ENCODE peak calls at places on chromosomes 6 and 20, in seven cellular contexts. One of them, this sample, is unnamed.

GRCh38 chr6:149852180-149852579 is 12.0 kb downstream of the LRP11 start:
- DNase-seq in dorsolateral prefrontal cortex: no peak
- DNase-seq in CD14-positive monocyte: peak
- DNase-seq in HL-60: no peak
- DNase-seq in cardiac muscle cell: no peak
- DNase-seq in PC-9: peak
- DNase-seq in lower lobe of right lung: peak
- DNase-seq in this sample: no peak

GRCh38 chr6:99810942-99811633 is 182.9 kb downstream of the MCHR2 start:
- DNase-seq in dorsolateral prefrontal cortex: no peak
- DNase-seq in CD14-positive monocyte: no peak
- DNase-seq in HL-60: no peak
- DNase-seq in cardiac muscle cell: no peak
- DNase-seq in PC-9: no peak
- DNase-seq in lower lobe of right lung: peak
- DNase-seq in this sample: no peak

GRCh38 chr6:111427341-111428116 is 55.5 kb downstream of the REV3L start:
- DNase-seq in dorsolateral prefrontal cortex: no peak
- DNase-seq in CD14-positive monocyte: peak
- DNase-seq in HL-60: peak
- DNase-seq in cardiac muscle cell: no peak
- DNase-seq in PC-9: peak
- DNase-seq in lower lobe of right lung: no peak
- DNase-seq in this sample: no peak

GRCh38 chr20:62576815-62577214 is 65.5 kb upstream of the SLCO4A1 start:
- DNase-seq in dorsolateral prefrontal cortex: no peak
- DNase-seq in CD14-positive monocyte: no peak
- DNase-seq in HL-60: no peak
- DNase-seq in cardiac muscle cell: peak
- DNase-seq in PC-9: no peak
- DNase-seq in lower lobe of right lung: no peak
- DNase-seq in this sample: no peak

GRCh38 chr6:113120577-113121285 is 736.4 kb upstream of the MARCKS start:
- DNase-seq in dorsolateral prefrontal cortex: no peak
- DNase-seq in CD14-positive monocyte: no peak
- DNase-seq in HL-60: peak
- DNase-seq in cardiac muscle cell: no peak
- DNase-seq in PC-9: peak
- DNase-seq in lower lobe of right lung: no peak
- DNase-seq in this sample: no peak

GRCh38 chr20:1566701-1567100 is 9.2 kb upstream of the SIRPD start:
- DNase-seq in dorsolateral prefrontal cortex: no peak
- DNase-seq in CD14-positive monocyte: no peak
- DNase-seq in HL-60: no peak
- DNase-seq in cardiac muscle cell: no peak
- DNase-seq in PC-9: peak
- DNase-seq in lower lobe of right lung: no peak
- DNase-seq in this sample: no peak

GRCh38 chr20:41617059-41617921 is 887 bp downstream of the CHD6 start:
- DNase-seq in dorsolateral prefrontal cortex: no peak
- DNase-seq in CD14-positive monocyte: no peak
- DNase-seq in HL-60: no peak
- DNase-seq in cardiac muscle cell: peak
- DNase-seq in PC-9: no peak
- DNase-seq in lower lobe of right lung: peak
- DNase-seq in this sample: no peak

GRCh38 chr6:15588966-15589634 is 73.7 kb downstream of the DTNBP1 start:
- DNase-seq in dorsolateral prefrontal cortex: no peak
- DNase-seq in CD14-positive monocyte: no peak
- DNase-seq in HL-60: no peak
- DNase-seq in cardiac muscle cell: no peak
- DNase-seq in PC-9: no peak
- DNase-seq in lower lobe of right lung: no peak
- DNase-seq in this sample: no peak

GRCh38 chr6:99822741-99823512 is 171.1 kb downstream of the MCHR2 start:
- DNase-seq in dorsolateral prefrontal cortex: no peak
- DNase-seq in CD14-positive monocyte: no peak
- DNase-seq in HL-60: no peak
- DNase-seq in cardiac muscle cell: peak
- DNase-seq in PC-9: peak
- DNase-seq in lower lobe of right lung: no peak
- DNase-seq in this sample: no peak

GRCh38 chr6:45387236-45387635 is 9.5 kb upstream of the SUPT3H start:
- DNase-seq in dorsolateral prefrontal cortex: no peak
- DNase-seq in CD14-positive monocyte: no peak
- DNase-seq in HL-60: no peak
- DNase-seq in cardiac muscle cell: no peak
- DNase-seq in PC-9: no peak
- DNase-seq in lower lobe of right lung: no peak
- DNase-seq in this sample: no peak

GRCh38 chr6:99590728-99591672 is 15.6 kb upstream of the PRDM13 start:
- DNase-seq in dorsolateral prefrontal cortex: no peak
- DNase-seq in CD14-positive monocyte: no peak
- DNase-seq in HL-60: peak
- DNase-seq in cardiac muscle cell: no peak
- DNase-seq in PC-9: no peak
- DNase-seq in lower lobe of right lung: no peak
- DNase-seq in this sample: no peak

GRCh38 chr6:18280084-18280483 is 15.8 kb upstream of the DEK start:
- DNase-seq in dorsolateral prefrontal cortex: no peak
- DNase-seq in CD14-positive monocyte: no peak
- DNase-seq in HL-60: no peak
- DNase-seq in cardiac muscle cell: no peak
- DNase-seq in PC-9: peak
- DNase-seq in lower lobe of right lung: no peak
- DNase-seq in this sample: no peak

GRCh38 chr6:168968228-168968627 is 285.4 kb downstream of the THBS2 start:
- DNase-seq in dorsolateral prefrontal cortex: no peak
- DNase-seq in CD14-positive monocyte: no peak
- DNase-seq in HL-60: peak
- DNase-seq in cardiac muscle cell: no peak
- DNase-seq in PC-9: peak
- DNase-seq in lower lobe of right lung: no peak
- DNase-seq in this sample: no peak

GRCh38 chr6:94727710-94728109 is 849.6 kb upstream of the MANEA start:
- DNase-seq in dorsolateral prefrontal cortex: no peak
- DNase-seq in CD14-positive monocyte: no peak
- DNase-seq in HL-60: no peak
- DNase-seq in cardiac muscle cell: no peak
- DNase-seq in PC-9: no peak
- DNase-seq in lower lobe of right lung: no peak
- DNase-seq in this sample: no peak

DNA sequence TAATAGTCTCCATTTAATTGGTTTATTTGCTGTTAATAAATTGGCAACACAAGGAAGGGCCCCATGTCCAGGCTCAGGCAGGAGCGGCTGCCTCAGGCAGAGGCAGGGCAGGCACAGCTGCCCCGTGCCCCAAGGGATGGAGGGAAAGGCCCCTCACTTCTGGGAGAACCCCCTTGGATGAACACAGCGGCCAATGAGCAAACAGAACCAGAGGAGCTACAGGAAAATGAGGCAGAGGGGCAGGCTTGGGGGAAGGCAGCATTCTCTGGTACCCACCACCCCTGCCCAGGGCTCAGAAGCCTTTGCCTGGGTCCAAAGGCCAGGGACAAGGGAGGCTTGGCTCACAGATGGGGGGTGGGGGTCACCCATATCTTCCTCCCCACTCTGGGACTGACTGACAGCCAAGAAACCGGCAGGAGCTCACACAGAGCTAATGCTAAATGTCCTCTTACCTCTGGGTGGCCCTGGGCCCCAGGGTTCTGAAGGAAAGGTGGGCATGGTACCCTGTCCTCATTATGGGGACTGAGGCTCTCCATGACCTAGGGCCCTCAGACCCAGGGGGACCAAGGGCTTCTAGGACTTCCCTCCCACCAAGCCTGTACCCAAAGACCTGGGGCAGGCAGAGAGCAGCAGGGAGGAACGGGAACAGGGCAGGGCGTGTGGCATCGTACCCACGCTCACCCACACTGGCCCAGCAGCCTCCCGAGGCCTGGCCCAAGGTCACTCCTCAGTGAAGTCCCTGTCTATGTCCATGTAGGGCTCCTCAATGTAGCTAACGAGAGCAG is 47.0 kb downstream of the MYH7B start:
- DNase-seq in dorsolateral prefrontal cortex: no peak
- DNase-seq in CD14-positive monocyte: no peak
- DNase-seq in HL-60: no peak
- DNase-seq in cardiac muscle cell: no peak
- DNase-seq in PC-9: no peak
- DNase-seq in lower lobe of right lung: peak
- DNase-seq in this sample: peak
- TF ChIP-seq CTCF in dorsolateral prefrontal cortex: no peak
- TF ChIP-seq CTCF in CD14-positive monocyte: no peak
- TF ChIP-seq CTCF in HL-60: no peak
- TF ChIP-seq CTCF in cardiac muscle cell: no peak
- TF ChIP-seq CTCF in PC-9: no peak
- TF ChIP-seq CTCF in lower lobe of right lung: no peak
- TF ChIP-seq CTCF in this sample: peak

DNA sequence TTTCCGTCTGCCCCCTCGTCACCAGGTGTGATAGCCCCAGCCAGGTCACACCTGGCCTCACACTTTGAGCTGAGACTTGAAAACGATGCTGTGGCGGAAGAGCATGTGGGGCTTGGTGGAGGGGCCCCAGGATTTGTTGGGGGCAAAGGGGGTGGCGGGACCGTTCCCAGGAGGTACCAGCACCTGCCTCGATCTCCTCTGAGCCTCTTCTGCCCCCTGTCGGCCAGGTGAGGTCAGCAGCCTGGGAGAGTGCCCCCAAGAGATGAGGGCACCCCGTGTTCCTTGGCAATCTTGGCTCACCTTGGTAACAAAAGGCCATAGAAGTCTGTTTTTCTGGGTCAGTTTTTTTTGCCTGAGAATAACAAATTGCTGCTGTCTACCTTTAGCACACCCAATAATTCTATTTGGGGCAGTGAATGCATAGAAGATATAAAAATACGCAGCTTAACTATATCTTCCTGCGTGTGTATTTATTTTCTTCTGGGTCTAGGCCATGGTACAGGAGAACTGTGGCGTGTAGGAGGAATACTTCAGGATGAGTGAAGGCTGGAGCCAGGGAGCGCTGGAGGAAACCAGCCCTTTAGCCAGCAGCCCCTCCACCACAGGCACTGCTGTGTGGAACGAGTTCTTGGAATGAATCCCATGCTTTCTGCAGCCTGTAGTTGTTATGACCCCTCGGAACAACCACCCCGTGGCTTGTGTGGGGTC is 25.2 kb downstream of the SPATA2 start:
- DNase-seq in dorsolateral prefrontal cortex: no peak
- DNase-seq in CD14-positive monocyte: peak
- DNase-seq in HL-60: no peak
- DNase-seq in cardiac muscle cell: no peak
- DNase-seq in PC-9: no peak
- DNase-seq in lower lobe of right lung: no peak
- DNase-seq in this sample: peak
- TF ChIP-seq CTCF in dorsolateral prefrontal cortex: no peak
- TF ChIP-seq CTCF in CD14-positive monocyte: no peak
- TF ChIP-seq CTCF in HL-60: no peak
- TF ChIP-seq CTCF in cardiac muscle cell: no peak
- TF ChIP-seq CTCF in PC-9: peak
- TF ChIP-seq CTCF in lower lobe of right lung: peak
- TF ChIP-seq CTCF in this sample: no peak

GRCh38 chr20:36271639-36272546 is 34.2 kb upstream of the DLGAP4 start:
- DNase-seq in dorsolateral prefrontal cortex: no peak
- DNase-seq in CD14-positive monocyte: no peak
- DNase-seq in HL-60: no peak
- DNase-seq in cardiac muscle cell: no peak
- DNase-seq in PC-9: no peak
- DNase-seq in lower lobe of right lung: no peak
- DNase-seq in this sample: no peak

GRCh38 chr20:36267605-36268500 is 31.6 kb downstream of the AAR2 start:
- DNase-seq in dorsolateral prefrontal cortex: no peak
- DNase-seq in CD14-positive monocyte: no peak
- DNase-seq in HL-60: no peak
- DNase-seq in cardiac muscle cell: no peak
- DNase-seq in PC-9: no peak
- DNase-seq in lower lobe of right lung: no peak
- DNase-seq in this sample: no peak

GRCh38 chr20:36270744-36271638 is 34.7 kb downstream of the AAR2 start:
- DNase-seq in dorsolateral prefrontal cortex: no peak
- DNase-seq in CD14-positive monocyte: no peak
- DNase-seq in HL-60: no peak
- DNase-seq in cardiac muscle cell: no peak
- DNase-seq in PC-9: no peak
- DNase-seq in lower lobe of right lung: no peak
- DNase-seq in this sample: no peak

GRCh38 chr20:36268501-36269342 is 32.4 kb downstream of the AAR2 start:
- DNase-seq in dorsolateral prefrontal cortex: peak
- DNase-seq in CD14-positive monocyte: no peak
- DNase-seq in HL-60: no peak
- DNase-seq in cardiac muscle cell: peak
- DNase-seq in PC-9: no peak
- DNase-seq in lower lobe of right lung: no peak
- DNase-seq in this sample: no peak

DNA sequence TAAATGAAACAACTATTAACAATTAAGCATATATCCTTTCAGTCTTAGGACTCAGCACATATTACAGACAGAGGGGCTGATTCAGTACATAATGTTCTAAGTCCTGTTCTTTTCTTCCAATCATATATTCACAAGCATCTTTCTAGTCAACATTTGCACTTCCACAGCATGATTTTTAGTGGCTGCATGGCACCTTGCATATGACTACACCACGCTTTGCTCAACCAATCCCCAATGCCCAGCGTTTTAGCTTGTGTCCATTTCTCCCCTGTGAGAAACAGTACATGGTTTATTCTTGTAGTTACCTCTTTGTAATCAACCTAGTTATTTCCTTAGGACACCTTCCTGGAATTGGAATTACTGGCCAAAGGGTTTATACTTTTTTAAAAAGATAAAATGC is 33.2 kb downstream of the AAR2 start:
- DNase-seq in dorsolateral prefrontal cortex: no peak
- DNase-seq in CD14-positive monocyte: no peak
- DNase-seq in HL-60: no peak
- DNase-seq in cardiac muscle cell: no peak
- DNase-seq in PC-9: no peak
- DNase-seq in lower lobe of right lung: no peak
- DNase-seq in this sample: no peak
- TF ChIP-seq CTCF in dorsolateral prefrontal cortex: no peak
- TF ChIP-seq CTCF in CD14-positive monocyte: no peak
- TF ChIP-seq CTCF in HL-60: no peak
- TF ChIP-seq CTCF in cardiac muscle cell: no peak
- TF ChIP-seq CTCF in PC-9: no peak
- TF ChIP-seq CTCF in lower lobe of right lung: no peak
- TF ChIP-seq CTCF in this sample: no peak

DNA sequence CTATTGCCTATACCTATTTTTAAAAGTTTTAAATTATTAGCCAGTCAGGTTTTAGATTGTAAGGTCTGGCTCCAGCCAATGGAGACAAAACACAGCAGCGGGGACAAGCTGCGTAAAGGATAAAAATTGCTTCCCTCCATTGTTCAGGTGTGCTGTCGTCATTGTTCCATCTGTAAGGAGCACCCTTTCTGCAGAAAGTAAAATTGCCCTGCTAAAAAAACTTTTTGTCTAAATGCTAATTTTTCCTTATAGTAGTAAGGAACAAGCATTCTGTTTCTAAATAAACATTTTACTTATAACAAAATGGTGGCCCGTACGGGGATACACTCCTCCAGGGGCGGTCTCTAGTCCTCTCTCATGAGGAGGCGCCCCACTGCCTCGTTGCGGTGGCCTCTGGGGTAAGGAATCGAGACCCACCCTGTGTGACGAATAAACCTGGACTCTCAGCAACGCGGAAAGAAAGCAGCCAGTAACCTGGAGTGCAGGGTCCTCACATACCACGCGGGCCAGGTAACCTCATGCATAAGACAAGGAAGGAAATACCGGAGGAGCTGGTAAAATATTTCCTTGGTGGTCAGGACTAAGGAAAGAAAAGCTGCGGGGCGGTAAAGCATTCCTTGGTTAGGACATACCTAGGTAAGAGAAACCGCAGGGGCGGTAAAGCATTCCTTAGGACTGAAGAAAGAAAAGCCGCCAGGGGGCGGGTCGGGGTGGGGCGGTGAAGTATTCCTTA is 80.5 kb downstream of the SYTL3 start:
- DNase-seq in dorsolateral prefrontal cortex: no peak
- DNase-seq in CD14-positive monocyte: no peak
- DNase-seq in HL-60: no peak
- DNase-seq in cardiac muscle cell: no peak
- DNase-seq in PC-9: peak
- DNase-seq in lower lobe of right lung: no peak
- DNase-seq in this sample: no peak
- TF ChIP-seq CTCF in dorsolateral prefrontal cortex: no peak
- TF ChIP-seq CTCF in CD14-positive monocyte: no peak
- TF ChIP-seq CTCF in HL-60: no peak
- TF ChIP-seq CTCF in cardiac muscle cell: no peak
- TF ChIP-seq CTCF in PC-9: peak
- TF ChIP-seq CTCF in lower lobe of right lung: no peak
- TF ChIP-seq CTCF in this sample: no peak